ENCODE peak calls at places on chromosomes 12 and 14, in nine cellular contexts. One of them, this sample, is unnamed.

GRCh38 chr12:102504280-102504679 is 23.9 kb upstream of the IGF1 start:
- DNase-seq in HFFc6: no peak
- DNase-seq in spleen: no peak
- DNase-seq in IMR-90: no peak
- DNase-seq in astrocyte: no peak
- DNase-seq in A549: no peak
- DNase-seq in HCT116: no peak
- DNase-seq in upper lobe of right lung: no peak
- DNase-seq in astrocyte of the spinal cord: no peak
- DNase-seq in this sample: no peak

GRCh38 chr14:43778956-43779639 is 728.0 kb downstream of the FSCB start:
- DNase-seq in astrocyte of the spinal cord: no peak
- DNase-seq in HFFc6: no peak
- DNase-seq in IMR-90: no peak
- DNase-seq in upper lobe of right lung: no peak
- DNase-seq in HCT116: no peak
- DNase-seq in spleen: no peak
- DNase-seq in A549: no peak
- DNase-seq in astrocyte: no peak
- DNase-seq in this sample: no peak

GRCh38 chr14:91048676-91049075 is 11.8 kb downstream of the RPS6KA5 start:
- DNase-seq in HFFc6: no peak
- DNase-seq in astrocyte of the spinal cord: no peak
- DNase-seq in astrocyte: no peak
- DNase-seq in A549: no peak
- DNase-seq in HCT116: no peak
- DNase-seq in upper lobe of right lung: no peak
- DNase-seq in IMR-90: no peak
- DNase-seq in spleen: no peak
- DNase-seq in this sample: no peak

GRCh38 chr12:92827836-92828431 is 101.2 kb downstream of the EEA1 start:
- DNase-seq in astrocyte of the spinal cord: peak; percentile 49
- DNase-seq in A549: peak; percentile 36
- DNase-seq in IMR-90: peak; percentile 49
- DNase-seq in astrocyte: peak; percentile 7
- DNase-seq in HFFc6: peak; percentile 38
- DNase-seq in spleen: no peak
- DNase-seq in upper lobe of right lung: no peak
- DNase-seq in HCT116: peak; percentile 28
- DNase-seq in this sample: peak; percentile 49

GRCh38 chr12:116736962-116737773 is 701 bp downstream of the SPRING1 start:
- DNase-seq in IMR-90: no peak
- DNase-seq in spleen: peak; percentile 80
- DNase-seq in HCT116: no peak
- DNase-seq in astrocyte of the spinal cord: no peak
- DNase-seq in A549: peak; percentile 43
- DNase-seq in upper lobe of right lung: no peak
- DNase-seq in HFFc6: no peak
- DNase-seq in astrocyte: no peak
- DNase-seq in this sample: peak; percentile 31

GRCh38 chr12:81668475-81668874 is 90.7 kb downstream of the PPFIA2 start:
- DNase-seq in astrocyte: peak; percentile 100
- DNase-seq in A549: no peak
- DNase-seq in IMR-90: peak; percentile 43
- DNase-seq in spleen: no peak
- DNase-seq in astrocyte of the spinal cord: peak; percentile 96
- DNase-seq in HCT116: peak; percentile 26
- DNase-seq in HFFc6: peak; percentile 32
- DNase-seq in upper lobe of right lung: no peak
- DNase-seq in this sample: peak; percentile 58

GRCh38 chr14:91405241-91405721 is 12.3 kb downstream of the CCDC88C start:
- DNase-seq in spleen: peak; percentile 74
- DNase-seq in HCT116: no peak
- DNase-seq in astrocyte of the spinal cord: no peak
- DNase-seq in IMR-90: no peak
- DNase-seq in astrocyte: no peak
- DNase-seq in A549: no peak
- DNase-seq in upper lobe of right lung: no peak
- DNase-seq in HFFc6: no peak
- DNase-seq in this sample: no peak

GRCh38 chr14:104138891-104139459 is 588 bp downstream of the KIF26A start:
- DNase-seq in upper lobe of right lung: peak; percentile 63
- DNase-seq in HFFc6: no peak
- DNase-seq in IMR-90: no peak
- DNase-seq in A549: no peak
- DNase-seq in astrocyte: no peak
- DNase-seq in spleen: peak; percentile 71
- DNase-seq in HCT116: no peak
- DNase-seq in astrocyte of the spinal cord: no peak
- DNase-seq in this sample: no peak

GRCh38 chr12:106114084-106115068 is 24.4 kb downstream of the NUAK1 start:
- DNase-seq in IMR-90: peak; percentile 50
- DNase-seq in A549: no peak
- DNase-seq in spleen: no peak
- DNase-seq in HCT116: no peak
- DNase-seq in upper lobe of right lung: no peak
- DNase-seq in HFFc6: peak; percentile 43
- DNase-seq in astrocyte: no peak
- DNase-seq in astrocyte of the spinal cord: no peak
- DNase-seq in this sample: no peak

GRCh38 chr14:32331227-32331597 is 2.1 kb downstream of the AKAP6 start:
- DNase-seq in upper lobe of right lung: no peak
- DNase-seq in HFFc6: no peak
- DNase-seq in astrocyte: no peak
- DNase-seq in spleen: no peak
- DNase-seq in A549: no peak
- DNase-seq in IMR-90: no peak
- DNase-seq in astrocyte of the spinal cord: no peak
- DNase-seq in HCT116: no peak
- DNase-seq in this sample: no peak

GRCh38 chr12:6850796-6851152 is 312 bp downstream of the CDCA3 start:
- DNase-seq in upper lobe of right lung: no peak
- DNase-seq in HFFc6: no peak
- DNase-seq in IMR-90: no peak
- DNase-seq in spleen: peak; percentile 90
- DNase-seq in A549: no peak
- DNase-seq in HCT116: no peak
- DNase-seq in astrocyte: no peak
- DNase-seq in astrocyte of the spinal cord: no peak
- DNase-seq in this sample: no peak

GRCh38 chr14:55869397-55870049 is 248.7 kb upstream of the PELI2 start:
- DNase-seq in upper lobe of right lung: no peak
- DNase-seq in spleen: no peak
- DNase-seq in HCT116: no peak
- DNase-seq in astrocyte of the spinal cord: no peak
- DNase-seq in IMR-90: no peak
- DNase-seq in astrocyte: no peak
- DNase-seq in HFFc6: no peak
- DNase-seq in A549: no peak
- DNase-seq in this sample: peak; percentile 77

GRCh38 chr14:49621114-49621881 is 699 bp downstream of the MGAT2 start:
- DNase-seq in astrocyte of the spinal cord: no peak
- DNase-seq in HFFc6: peak; percentile 40
- DNase-seq in astrocyte: peak; percentile 35
- DNase-seq in A549: no peak
- DNase-seq in IMR-90: peak; percentile 28
- DNase-seq in spleen: peak; percentile 97
- DNase-seq in HCT116: no peak
- DNase-seq in upper lobe of right lung: peak; percentile 91
- DNase-seq in this sample: no peak

GRCh38 chr14:68853749-68854148 is 60.9 kb upstream of the ZFP36L1 start:
- DNase-seq in astrocyte: no peak
- DNase-seq in HCT116: no peak
- DNase-seq in astrocyte of the spinal cord: no peak
- DNase-seq in IMR-90: no peak
- DNase-seq in HFFc6: no peak
- DNase-seq in spleen: no peak
- DNase-seq in upper lobe of right lung: no peak
- DNase-seq in A549: no peak
- DNase-seq in this sample: no peak

GRCh38 chr12:116693259-116694227 is 44.3 kb downstream of the SPRING1 start:
- DNase-seq in astrocyte of the spinal cord: no peak
- DNase-seq in spleen: no peak
- DNase-seq in upper lobe of right lung: no peak
- DNase-seq in astrocyte: no peak
- DNase-seq in A549: no peak
- DNase-seq in IMR-90: no peak
- DNase-seq in HCT116: no peak
- DNase-seq in HFFc6: no peak
- DNase-seq in this sample: no peak

GRCh38 chr14:83463500-83464098 is 1929.9 kb upstream of the SEL1L start:
- DNase-seq in HFFc6: peak; percentile 59
- DNase-seq in IMR-90: peak; percentile 70
- DNase-seq in astrocyte of the spinal cord: peak; percentile 51
- DNase-seq in astrocyte: no peak
- DNase-seq in spleen: no peak
- DNase-seq in upper lobe of right lung: no peak
- DNase-seq in HCT116: no peak
- DNase-seq in A549: no peak
- DNase-seq in this sample: peak; percentile 9

GRCh38 chr12:11892065-11892391 is 178.7 kb upstream of the BCL2L14 start:
- DNase-seq in upper lobe of right lung: no peak
- DNase-seq in spleen: no peak
- DNase-seq in HFFc6: no peak
- DNase-seq in astrocyte: no peak
- DNase-seq in A549: no peak
- DNase-seq in IMR-90: no peak
- DNase-seq in astrocyte of the spinal cord: no peak
- DNase-seq in HCT116: no peak
- DNase-seq in this sample: no peak
- TF ChIP-seq CTCF in upper lobe of right lung: peak; percentile 16
- TF ChIP-seq CTCF in spleen: no peak
- TF ChIP-seq CTCF in HFFc6: peak; percentile 59
- TF ChIP-seq CTCF in astrocyte: no peak
- TF ChIP-seq CTCF in A549: no peak
- TF ChIP-seq CTCF in IMR-90: no peak
- TF ChIP-seq CTCF in astrocyte of the spinal cord: peak; percentile 23
- TF ChIP-seq CTCF in HCT116: no peak
- TF ChIP-seq CTCF in this sample: no peak

GRCh38 chr12:58413794-58414193 is 472.4 kb downstream of the ATP23 start:
- DNase-seq in IMR-90: peak; percentile 69
- DNase-seq in A549: no peak
- DNase-seq in HCT116: no peak
- DNase-seq in upper lobe of right lung: no peak
- DNase-seq in astrocyte: peak; percentile 80
- DNase-seq in HFFc6: peak; percentile 78
- DNase-seq in astrocyte of the spinal cord: peak; percentile 75
- DNase-seq in spleen: no peak
- DNase-seq in this sample: no peak

GRCh38 chr12:58414398-58414871 is 473.1 kb downstream of the ATP23 start:
- DNase-seq in A549: no peak
- DNase-seq in upper lobe of right lung: no peak
- DNase-seq in astrocyte: peak; percentile 90
- DNase-seq in spleen: no peak
- DNase-seq in IMR-90: peak; percentile 89
- DNase-seq in HCT116: no peak
- DNase-seq in HFFc6: peak; percentile 59
- DNase-seq in astrocyte of the spinal cord: peak; percentile 69
- DNase-seq in this sample: no peak

GRCh38 chr12:58415716-58416115 is 474.3 kb downstream of the ATP23 start:
- DNase-seq in upper lobe of right lung: no peak
- DNase-seq in HFFc6: no peak
- DNase-seq in astrocyte of the spinal cord: no peak
- DNase-seq in HCT116: no peak
- DNase-seq in A549: no peak
- DNase-seq in IMR-90: no peak
- DNase-seq in astrocyte: no peak
- DNase-seq in spleen: no peak
- DNase-seq in this sample: no peak

GRCh38 chr12:58419182-58419760 is 477.9 kb downstream of the ATP23 start:
- DNase-seq in IMR-90: no peak
- DNase-seq in astrocyte of the spinal cord: no peak
- DNase-seq in HFFc6: no peak
- DNase-seq in A549: no peak
- DNase-seq in spleen: no peak
- DNase-seq in HCT116: no peak
- DNase-seq in upper lobe of right lung: no peak
- DNase-seq in astrocyte: no peak
- DNase-seq in this sample: no peak

GRCh38 chr12:58416211-58416610 is 474.8 kb downstream of the ATP23 start:
- DNase-seq in astrocyte: peak; percentile 76
- DNase-seq in spleen: no peak
- DNase-seq in IMR-90: peak; percentile 88
- DNase-seq in A549: no peak
- DNase-seq in astrocyte of the spinal cord: peak; percentile 89
- DNase-seq in HFFc6: peak; percentile 76
- DNase-seq in upper lobe of right lung: no peak
- DNase-seq in HCT116: no peak
- DNase-seq in this sample: no peak
- TF ChIP-seq CTCF in astrocyte: peak; percentile 34
- TF ChIP-seq CTCF in spleen: no peak
- TF ChIP-seq CTCF in IMR-90: peak; percentile 61
- TF ChIP-seq CTCF in A549: peak; percentile 33
- TF ChIP-seq CTCF in astrocyte of the spinal cord: peak; percentile 40
- TF ChIP-seq CTCF in HFFc6: peak; percentile 69
- TF ChIP-seq CTCF in upper lobe of right lung: no peak
- TF ChIP-seq CTCF in HCT116: no peak
- TF ChIP-seq CTCF in this sample: no peak

GRCh38 chr12:113185180-113186032 is at the start of the genes DDX54 and RITA1:
- DNase-seq in HFFc6: peak; percentile 45
- DNase-seq in astrocyte: peak; percentile 57
- DNase-seq in A549: peak; percentile 51
- DNase-seq in IMR-90: peak; percentile 61
- DNase-seq in upper lobe of right lung: peak; percentile 91
- DNase-seq in HCT116: peak; percentile 78
- DNase-seq in astrocyte of the spinal cord: peak; percentile 82
- DNase-seq in spleen: peak; percentile 95
- DNase-seq in this sample: peak; percentile 71
- TF ChIP-seq CTCF in HFFc6: no peak
- TF ChIP-seq CTCF in astrocyte: no peak
- TF ChIP-seq CTCF in A549: no peak
- TF ChIP-seq CTCF in IMR-90: no peak
- TF ChIP-seq CTCF in upper lobe of right lung: no peak
- TF ChIP-seq CTCF in HCT116: no peak
- TF ChIP-seq CTCF in astrocyte of the spinal cord: no peak
- TF ChIP-seq CTCF in spleen: no peak
- TF ChIP-seq CTCF in this sample: no peak

DNA sequence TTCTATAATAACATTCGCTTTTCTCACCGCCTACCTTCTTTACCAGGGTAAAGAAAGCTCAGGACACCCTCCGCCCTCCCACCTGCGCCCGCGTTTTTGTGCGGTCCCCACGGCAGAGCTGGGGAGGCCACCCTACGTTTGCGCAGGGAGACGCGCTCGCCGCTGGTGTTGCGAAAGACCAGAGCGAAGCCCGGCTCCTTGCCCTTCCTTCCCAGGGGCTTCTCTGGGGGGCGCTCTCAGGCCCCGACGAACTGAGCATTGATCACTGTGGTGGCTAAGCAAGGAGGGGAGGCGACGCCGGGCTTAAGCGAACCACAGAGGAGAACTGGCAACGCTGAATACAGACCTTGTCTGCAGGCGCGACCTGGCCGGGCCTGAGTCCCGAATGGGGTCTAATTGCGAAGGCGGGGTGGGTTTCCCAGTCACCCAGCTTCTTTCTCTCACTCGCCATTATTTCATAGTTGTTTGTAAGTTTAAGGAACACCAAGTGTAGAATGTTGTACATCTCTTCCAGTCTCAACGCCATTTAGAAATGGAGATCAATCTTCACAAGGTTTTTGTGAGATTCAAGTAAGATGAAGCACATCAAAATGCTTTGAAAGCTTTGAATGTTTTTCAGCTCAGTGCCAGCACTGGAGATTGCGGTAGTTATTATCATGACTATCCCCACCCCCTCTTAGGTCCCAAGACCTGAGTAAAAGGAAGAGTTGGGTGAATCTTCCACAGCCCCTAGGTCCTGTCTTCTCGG is 1.7 kb upstream of the NKX2-1 start:
- DNase-seq in HFFc6: no peak
- DNase-seq in A549: no peak
- DNase-seq in astrocyte: no peak
- DNase-seq in HCT116: no peak
- DNase-seq in upper lobe of right lung: peak; percentile 84
- DNase-seq in spleen: no peak
- DNase-seq in astrocyte of the spinal cord: no peak
- DNase-seq in IMR-90: no peak
- DNase-seq in this sample: no peak
- TF ChIP-seq CTCF in HFFc6: no peak
- TF ChIP-seq CTCF in A549: no peak
- TF ChIP-seq CTCF in astrocyte: no peak
- TF ChIP-seq CTCF in HCT116: no peak
- TF ChIP-seq CTCF in upper lobe of right lung: no peak
- TF ChIP-seq CTCF in spleen: no peak
- TF ChIP-seq CTCF in astrocyte of the spinal cord: no peak
- TF ChIP-seq CTCF in IMR-90: no peak
- TF ChIP-seq CTCF in this sample: no peak

This sample was measured in RWPE1.